ENCODE peak calls at places on chromosomes 4 and X, in four cellular contexts. R, F, Y and O are unnamed samples.

GRCh38 chr4:183906736-183907651 is 1.9 kb downstream of the STOX2 start:
- DNase-seq in Y (no peak), R (no peak), F (no peak), O (no peak)

GRCh38 chr4:82866706-82867385 is 24.1 kb downstream of the SEC31A start:
- DNase-seq in R (no peak), Y (no peak), F (no peak), O (no peak)

GRCh38 chrX:44244008-44244407 is 99.5 kb downstream of the EFHC2 start:
- DNase-seq in R (peak), Y (peak), F (no peak), O (no peak)

GRCh38 chr4:47662975-47663374 is 174.9 kb downstream of the CORIN start:
- DNase-seq in Y (peak), R (no peak), F (no peak), O (no peak)

GRCh38 chr4:99383381-99383780 is 30.8 kb upstream of the ADH1C start:
- DNase-seq in F (no peak), Y (no peak), R (no peak), O (no peak)

GRCh38 chr4:87978656-87979055 is 3.1 kb downstream of the SPP1 start:
- DNase-seq in Y (no peak), R (peak), F (no peak), O (no peak)

GRCh38 chr4:40445671-40446070 is 110.5 kb downstream of the CHRNA9 start:
- DNase-seq in Y (no peak), F (no peak), R (no peak), O (no peak)

GRCh38 chr4:152956650-152957436 is 20.7 kb downstream of the FHDC1 start:
- DNase-seq in F (no peak), Y (no peak), R (no peak), O (no peak)

GRCh38 chrX:153829799-153830631 is at the start of gene PDZD4:
- DNase-seq in Y (no peak), R (no peak), F (no peak), O (no peak)

GRCh38 chrX:150036641-150037040 is 98.3 kb upstream of the EOLA2 start:
- DNase-seq in F (no peak), R (no peak), Y (no peak), O (no peak)

GRCh38 chrX:74923942-74924448 is 1.3 kb downstream of the NEXMIF start:
- DNase-seq in F (no peak), Y (no peak), R (no peak), O (no peak)

GRCh38 chr4:163672751-163673150 is 178.3 kb downstream of the TMA16 start:
- DNase-seq in Y (no peak), F (no peak), R (no peak), O (no peak)

GRCh38 chr4:111814961-111815360 is 330.3 kb upstream of the FAM241A start:
- DNase-seq in F (no peak), Y (no peak), R (no peak), O (no peak)

GRCh38 chr4:44446801-44447562 is 1.6 kb downstream of the KCTD8 start:
- DNase-seq in R (no peak), Y (no peak), F (no peak), O (no peak)

GRCh38 chr4:139301821-139302611 is at the start of gene NDUFC1:
- DNase-seq in F (peak), Y (peak), R (no peak), O (peak)

GRCh38 chr4:120266602-120267001 is 200.0 kb upstream of the MAD2L1 start:
- DNase-seq in Y (no peak), F (no peak), R (no peak), O (no peak)